ENCODE peak calls at places on chromosomes 7 and 10, in four cellular contexts. H is NCI-H2081, O is hypothalamus, Y is mammary epithelial cell. C is an unnamed sample.

GRCh38 chr10:12150163-12150562 is 20.7 kb downstream of the SEC61A2 start:
- DNase-seq in Y (peak; percentile 34), H (no peak), O (no peak), C (no peak)

GRCh38 chr10:62045765-62046521 is 144.4 kb downstream of the ARID5B start:
- DNase-seq in H (no peak), O (no peak), Y (no peak), C (peak; percentile 80)

GRCh38 chr7:44196450-44196872 is 4.3 kb upstream of the YKT6 start:
- DNase-seq in Y (no peak), O (no peak), H (peak; percentile 55), C (peak; percentile 64)

GRCh38 chr10:120253131-120253530 is 203.9 kb upstream of the PLPP4 start:
- DNase-seq in O (no peak), H (no peak), Y (no peak), C (no peak)

GRCh38 chr7:107208046-107208458 is 39.2 kb downstream of the HBP1 start:
- DNase-seq in H (no peak), Y (no peak), O (no peak), C (no peak)

GRCh38 chr10:31034041-31034918 is 2.6 kb upstream of the ZNF438 start:
- DNase-seq in O (no peak), H (no peak), Y (peak; percentile 84), C (no peak)

GRCh38 chr7:50387351-50387750 is 62.8 kb downstream of the FIGNL1 start:
- DNase-seq in Y (no peak), H (no peak), O (no peak), C (no peak)

GRCh38 chr10:60114765-60115586 is 208.6 kb upstream of the CCDC6 start:
- DNase-seq in Y (peak; percentile 55), O (no peak), H (no peak), C (peak; percentile 72)

GRCh38 chr7:158110034-158110590 is 477.5 kb downstream of the PTPRN2 start:
- DNase-seq in H (no peak), Y (no peak), O (no peak), C (no peak)

GRCh38 chr7:131190581-131190980 is 137.1 kb upstream of the MKLN1 start:
- DNase-seq in O (no peak), H (no peak), Y (no peak), C (no peak)

GRCh38 chr10:785539-786214 is 96.2 kb upstream of the DIP2C start:
- DNase-seq in H (no peak), Y (no peak), O (no peak), C (no peak)

GRCh38 chr7:106112972-106113421 is 885 bp upstream of the SYPL1 start:
- DNase-seq in H (no peak), O (no peak), Y (no peak), C (no peak)

GRCh38 chr10:10527861-10528562 is 489.7 kb upstream of the CELF2 start:
- DNase-seq in O (no peak), H (no peak), Y (no peak), C (no peak)

GRCh38 chr10:131200856-131201470 is 110.6 kb downstream of the TCERG1L start:
- DNase-seq in O (no peak), H (no peak), Y (no peak), C (no peak)

GRCh38 chr7:51455948-51456347 is 139.3 kb upstream of the COBL start:
- DNase-seq in Y (no peak), O (no peak), H (peak; percentile 23), C (no peak)

GRCh38 chr10:546971-547590 is 142.4 kb downstream of the DIP2C start:
- DNase-seq in Y (peak; percentile 60), H (no peak), O (no peak), C (peak; percentile 52)

C was measured in A673.